ENCODE peak calls at places on chromosomes 11 and 22, in four cellular contexts. L, U, O and F are unnamed samples.

GRCh38 chr22:28029201-28029948 is 110.3 kb upstream of the PITPNB start:
- DNase-seq in O (no peak), L (no peak), U (peak), F (no peak)

GRCh38 chr11:10181811-10182210 is 112.2 kb downstream of the SBF2 start:
- DNase-seq in U (peak), O (no peak), L (no peak), F (peak)

GRCh38 chr11:102653744-102654291 is 28.7 kb upstream of the MMP20 start:
- DNase-seq in O (no peak), U (no peak), L (no peak), F (no peak)

GRCh38 chr11:121881806-121882205 is 234.2 kb downstream of the BLID start:
- DNase-seq in U (no peak), L (no peak), O (no peak), F (peak)

GRCh38 chr11:126949066-126949945 is 51.3 kb downstream of the KIRREL3 start:
- DNase-seq in U (no peak), L (no peak), O (peak), F (no peak)

GRCh38 chr11:2758751-2759150 is 59.0 kb upstream of the KCNQ1OT1 start:
- DNase-seq in O (no peak), L (no peak), U (no peak), F (no peak)

GRCh38 chr11:28903716-28904115 is 795.5 kb downstream of the METTL15 start:
- DNase-seq in O (no peak), L (no peak), U (no peak), F (no peak)

GRCh38 chr22:22395230-22395629 is 113.3 kb downstream of the ZNF280B start:
- DNase-seq in U (no peak), L (no peak), O (no peak), F (no peak)

GRCh38 chr22:20756846-20757245 is 17.1 kb upstream of the SERPIND1 start:
- DNase-seq in O (no peak), U (no peak), L (no peak), F (no peak)

GRCh38 chr11:57467508-57468157 is 7.3 kb downstream of the RTN4RL2 start:
- DNase-seq in L (no peak), U (no peak), O (no peak), F (no peak)

GRCh38 chr11:111966678-111967077 is 29.5 kb downstream of the DIXDC1 start:
- DNase-seq in L (no peak), U (no peak), O (no peak), F (no peak)

GRCh38 chr11:44868455-44869421 is 81.9 kb downstream of the TP53I11 start:
- DNase-seq in U (no peak), L (no peak), O (no peak), F (no peak)